ENCODE peak calls at places on chromosomes 3 and 15, in seven cellular contexts. T is cardiac muscle cell; M is iris pigment epithelial cell; G is stimulated activated naive B cell treated with anti-CD40 and anti-IgM and Interleukin-4, amounts not matched to agents 10 μg/mL and 1 μg/mL and 100 μg/mL, for 72 hours; S is ELR; J is hypothalamus; E is OCI-M1. B is an unnamed sample.

GRCh38 chr3:101779808-101780366 is 876 bp downstream of the NXPE3 start:
- DNase-seq in J (no peak), S (peak; percentile 4), G (no peak), E (peak; percentile 61), M (no peak), T (no peak), B (peak; percentile 31)

GRCh38 chr3:127572735-127573134 is 17.8 kb downstream of the TPRA1 start:
- DNase-seq in T (no peak), S (no peak), G (no peak), M (no peak), E (no peak), J (no peak), B (no peak)

GRCh38 chr15:90232196-90232595 is 1.5 kb downstream of the CIB1 start:
- DNase-seq in E (no peak), J (no peak), G (no peak), T (no peak), M (no peak), S (no peak), B (no peak)

GRCh38 chr15:98124576-98124975 is 164.1 kb downstream of the ARRDC4 start:
- DNase-seq in S (peak; percentile 58), J (no peak), T (no peak), M (no peak), G (no peak), E (no peak), B (peak; percentile 51)

GRCh38 chr3:125300416-125300815 is 74.7 kb downstream of the ZNF148 start:
- DNase-seq in T (no peak), J (no peak), E (no peak), M (peak; percentile 70), G (no peak), S (peak; percentile 91), B (no peak)

GRCh38 chr3:48575366-48575765 is 11.8 kb upstream of the UCN2 start:
- DNase-seq in S (no peak), T (no peak), M (no peak), E (no peak), J (no peak), G (no peak), B (no peak)

GRCh38 chr15:68729789-68730201 is 90.9 kb downstream of the ANP32A start:
- DNase-seq in E (no peak), G (no peak), M (no peak), T (no peak), J (peak; percentile 9), S (no peak), B (no peak)

GRCh38 chr3:7015683-7016440 is 154.9 kb downstream of the GRM7 start:
- DNase-seq in E (no peak), J (no peak), S (no peak), M (no peak), G (no peak), T (no peak), B (no peak)

B was measured in A172.